ENCODE peak calls at places on chromosome 15, in seven cellular contexts. F is HCT116, H is adrenal gland, Z is HepG2, R is stomach, S is A549, Y is GM12892. D is an unnamed sample.

GRCh38 chr15:68808770-68809169 is 11.9 kb downstream of the ANP32A start:
- DNase-seq in F (no peak), H (peak; percentile 35), Z (no peak), R (no peak), S (no peak), Y (no peak), D (no peak)

GRCh38 chr15:40436116-40436891 is 4.4 kb upstream of the BAHD1 start:
- DNase-seq in F (no peak), H (no peak), Z (no peak), R (no peak), S (no peak), Y (no peak), D (no peak)

GRCh38 chr15:74563442-74563841 is 22.4 kb downstream of the ARID3B start:
- DNase-seq in F (no peak), H (no peak), Z (no peak), R (no peak), S (no peak), Y (no peak), D (no peak)

GRCh38 chr15:66763186-66764066 is 61.4 kb downstream of the SMAD6 start:
- DNase-seq in F (no peak), H (peak; percentile 91), Z (no peak), R (peak; percentile 98), S (peak; percentile 50), Y (no peak), D (peak; percentile 98)

GRCh38 chr15:49530106-49530505 is 90.5 kb downstream of the FAM227B start:
- DNase-seq in F (no peak), H (no peak), Z (peak; percentile 3), R (no peak), S (peak; percentile 36), Y (no peak), D (no peak)

GRCh38 chr15:20352241-20353200 is 189.1 kb downstream of the GOLGA6L6 start:
- DNase-seq in F (no peak), H (no peak), Z (no peak), R (no peak), S (no peak), Y (no peak), D (no peak)

GRCh38 chr15:94199725-94200124 is 31.6 kb upstream of the MCTP2 start:
- DNase-seq in F (no peak), H (no peak), Z (no peak), R (no peak), S (no peak), Y (no peak), D (no peak)

GRCh38 chr15:51356983-51357382 is 15.5 kb downstream of the GLDN start:
- DNase-seq in F (no peak), H (no peak), Z (no peak), R (no peak), S (no peak), Y (no peak), D (no peak)

GRCh38 chr15:78840661-78841060 is 29.4 kb upstream of the ADAMTS7 start:
- DNase-seq in F (no peak), H (no peak), Z (no peak), R (no peak), S (no peak), Y (no peak), D (no peak)

GRCh38 chr15:27382296-27382695 is 411.3 kb downstream of the GABRG3 start:
- DNase-seq in F (no peak), H (no peak), Z (no peak), R (no peak), S (no peak), Y (no peak), D (no peak)

GRCh38 chr15:41923424-41923999 is 29.7 kb upstream of the SPTBN5 start:
- DNase-seq in F (no peak), H (no peak), Z (no peak), R (no peak), S (no peak), Y (no peak), D (peak; percentile 8)

GRCh38 chr15:26260517-26261133 is 397.5 kb upstream of the ATP10A start:
- DNase-seq in F (no peak), H (no peak), Z (peak; percentile 1), R (no peak), S (peak; percentile 31), Y (no peak), D (no peak)

GRCh38 chr15:26537653-26538052 is 235.2 kb downstream of the GABRB3 start:
- DNase-seq in F (no peak), H (no peak), Z (no peak), R (no peak), S (no peak), Y (no peak), D (no peak)

GRCh38 chr15:60972866-60973265 is 256.2 kb downstream of the RORA start:
- DNase-seq in F (no peak), H (no peak), Z (no peak), R (no peak), S (no peak), Y (no peak), D (no peak)

GRCh38 chr15:69760890-69761568 is 308.4 kb downstream of the RPLP1 start:
- DNase-seq in F (peak; percentile 86), H (peak; percentile 74), Z (peak; percentile 48), R (peak; percentile 54), S (peak; percentile 37), Y (peak; percentile 30), D (peak; percentile 15)

GRCh38 chr15:41558400-41559238 is at the start of gene TYRO3:
- DNase-seq in F (no peak), H (peak; percentile 59), Z (no peak), R (peak; percentile 65), S (no peak), Y (peak; percentile 73), D (peak; percentile 66)

GRCh38 chr15:100713163-100713867 is 110.9 kb downstream of the ASB7 start:
- DNase-seq in F (peak; percentile 93), H (no peak), Z (peak; percentile 72), R (no peak), S (peak; percentile 90), Y (no peak), D (no peak)

GRCh38 chr15:75049392-75049791 is 26.0 kb downstream of the PPCDC start:
- DNase-seq in F (no peak), H (peak; percentile 93), Z (no peak), R (peak; percentile 87), S (no peak), Y (no peak), D (peak; percentile 87)

GRCh38 chr15:85274315-85275050 is 105.9 kb upstream of the AKAP13 start:
- DNase-seq in F (no peak), H (no peak), Z (no peak), R (no peak), S (no peak), Y (no peak), D (no peak)

GRCh38 chr15:45083223-45083622 is 30.7 kb downstream of the DUOX2 start:
- DNase-seq in F (no peak), H (no peak), Z (peak; percentile 35), R (no peak), S (no peak), Y (no peak), D (no peak)

GRCh38 chr15:91219203-91219602 is 119.1 kb downstream of the SV2B start:
- DNase-seq in F (no peak), H (no peak), Z (no peak), R (no peak), S (no peak), Y (no peak), D (no peak)

GRCh38 chr15:91214675-91215590 is 114.9 kb downstream of the SV2B start:
- DNase-seq in F (no peak), H (no peak), Z (no peak), R (no peak), S (no peak), Y (no peak), D (no peak)

DNA sequence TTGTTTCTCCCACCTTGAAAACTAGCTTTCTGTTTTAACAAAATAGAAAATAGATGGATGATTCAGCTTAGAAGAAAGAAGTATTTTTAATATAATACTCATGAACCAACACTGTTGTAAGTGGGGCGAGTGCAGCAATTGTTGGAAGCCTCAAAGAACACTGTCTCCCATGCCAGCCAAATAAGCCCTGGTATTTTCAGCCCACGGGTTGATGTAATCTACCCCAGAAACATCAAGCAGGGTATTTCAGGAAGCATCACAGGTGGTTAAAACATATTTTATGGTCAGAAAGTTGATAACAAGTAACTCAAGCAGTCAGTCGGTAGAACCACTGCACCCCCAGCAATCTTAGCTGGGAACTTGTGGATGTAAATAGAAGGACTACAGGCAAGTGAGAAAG is 115.9 kb downstream of the SV2B start:
- DNase-seq in F (no peak), H (no peak), Z (no peak), R (no peak), S (no peak), Y (no peak), D (no peak)
- TF ChIP-seq POLR2A in F (no peak), H (no peak), Z (no peak), R (no peak), S (no peak), Y (no peak), D (no peak)

GRCh38 chr15:92882697-92883642 is 17.2 kb upstream of the CHD2 start:
- DNase-seq in F (no peak), H (peak; percentile 62), Z (no peak), R (no peak), S (no peak), Y (no peak), D (peak; percentile 34)
- TF ChIP-seq POLR2A in F (peak; percentile 38), H (peak; percentile 98), Z (peak; percentile 96), R (peak; percentile 63), S (peak; percentile 100), Y (peak; percentile 96), D (no peak)

DNA sequence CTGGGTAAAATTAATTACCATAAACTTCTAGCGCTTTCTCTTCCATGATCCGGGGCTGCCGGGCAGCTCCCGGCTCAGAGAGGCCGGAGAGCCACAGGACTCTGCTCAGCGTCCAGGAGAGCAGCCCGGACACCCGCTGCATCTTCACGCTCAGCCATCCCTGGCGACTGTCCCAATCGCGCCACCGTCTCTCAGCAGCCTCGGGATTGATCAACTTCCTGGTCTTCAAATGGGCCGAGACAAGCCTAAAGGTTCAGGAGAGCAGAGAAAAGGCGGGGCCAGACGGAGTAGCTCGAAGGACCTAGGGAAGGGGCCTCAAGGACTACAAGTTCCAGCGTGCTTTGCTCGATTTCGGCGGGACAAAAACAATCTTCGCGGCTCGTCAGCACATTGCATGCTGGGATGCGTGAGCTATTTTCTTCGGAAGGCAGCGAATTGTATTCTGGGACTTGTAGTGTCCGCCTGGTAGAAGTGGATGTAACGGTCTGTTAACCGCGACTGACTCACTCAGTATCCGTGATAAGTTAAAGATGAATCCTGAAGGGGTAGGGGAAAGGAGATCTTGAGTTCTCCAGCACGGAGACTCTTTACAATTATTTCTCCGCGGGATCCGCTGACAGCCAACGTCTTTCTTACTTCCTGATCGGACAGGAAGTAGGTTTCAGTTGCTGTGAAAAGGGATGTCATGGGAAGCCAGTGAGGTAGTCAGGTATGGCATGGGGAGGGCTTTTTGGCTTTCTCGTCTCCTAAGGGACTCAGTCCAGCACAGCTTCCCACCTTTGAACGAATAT is at the start of gene CIAO2A:
- DNase-seq in F (peak; percentile 99), H (peak; percentile 99), Z (peak; percentile 98), R (peak; percentile 95), S (peak; percentile 100), Y (peak; percentile 55), D (peak; percentile 96)
- TF ChIP-seq POLR2A in F (peak; percentile 69), H (no peak), Z (peak; percentile 76), R (no peak), S (peak; percentile 82), Y (no peak), D (peak; percentile 66)

GRCh38 chr15:63982381-63982854 is 63.9 kb downstream of the DAPK2 start:
- DNase-seq in F (no peak), H (peak; percentile 5), Z (no peak), R (no peak), S (no peak), Y (no peak), D (no peak)
- TF ChIP-seq POLR2A in F (no peak), H (no peak), Z (no peak), R (no peak), S (no peak), Y (no peak), D (no peak)